ENCODE peak calls at places on chromosomes 5 and 9, in nine cellular contexts. M is esophagus squamous epithelium, G is testis, W is BJ, O is cardiac muscle cell, N is heart left ventricle, S is choroid plexus epithelial cell, E is heart right ventricle, I is psoas muscle. X is an unnamed sample.

GRCh38 chr5:180704362-180704761 is 35.5 kb downstream of the OR2Y1 start:
- DNase-seq in E (no peak), M (no peak), N (no peak), I (no peak), W (no peak), G (no peak), O (peak; percentile 2), S (peak; percentile 32), X (no peak)

GRCh38 chr9:34413229-34413852 is 36.6 kb upstream of the MYORG start:
- DNase-seq in N (peak; percentile 53), O (peak; percentile 67), W (no peak), G (peak; percentile 48), E (peak; percentile 40), S (peak; percentile 65), M (no peak), I (no peak), X (no peak)

GRCh38 chr9:81455826-81456225 is 233.5 kb downstream of the TLE1 start:
- DNase-seq in S (no peak), N (no peak), G (no peak), E (no peak), W (no peak), M (no peak), O (no peak), I (no peak), X (no peak)

GRCh38 chr5:68217476-68217984 is 2.0 kb downstream of the PIK3R1 start:
- DNase-seq in S (peak; percentile 38), O (peak; percentile 33), W (no peak), I (no peak), G (peak; percentile 23), M (no peak), E (no peak), N (no peak), X (no peak)

GRCh38 chr9:88782931-88783451 is 208.3 kb upstream of the S1PR3 start:
- DNase-seq in G (no peak), E (no peak), M (no peak), S (no peak), O (no peak), W (no peak), N (no peak), I (no peak), X (no peak)

GRCh38 chr9:76667521-76667957 is 96.7 kb upstream of the PCA3 start:
- DNase-seq in E (no peak), O (peak; percentile 81), M (no peak), I (no peak), N (no peak), S (peak; percentile 69), W (no peak), G (no peak), X (no peak)

GRCh38 chr9:71929223-71929622 is 17.8 kb downstream of the C9orf85 start:
- DNase-seq in O (no peak), I (no peak), W (no peak), N (no peak), M (no peak), E (no peak), G (no peak), S (peak; percentile 25), X (no peak)

GRCh38 chr5:132013711-132014110 is 2.3 kb upstream of the ACSL6 start:
- DNase-seq in E (no peak), M (no peak), S (no peak), O (no peak), W (no peak), I (no peak), N (no peak), G (no peak), X (no peak)

GRCh38 chr5:45578270-45578669 is 117.9 kb downstream of the HCN1 start:
- DNase-seq in N (no peak), O (no peak), M (no peak), E (no peak), I (no peak), G (no peak), W (no peak), S (no peak), X (no peak)

GRCh38 chr5:92687793-92688467 is 893.1 kb downstream of the NR2F1-AS1 start:
- DNase-seq in N (no peak), W (no peak), S (peak; percentile 96), I (no peak), G (no peak), O (peak; percentile 73), M (no peak), E (no peak), X (no peak)

GRCh38 chr5:174528821-174529544 is 195.4 kb upstream of the MSX2 start:
- DNase-seq in S (no peak), E (no peak), N (no peak), W (no peak), I (no peak), M (no peak), G (no peak), O (no peak), X (no peak)

GRCh38 chr9:4983541-4984165 is 1.4 kb upstream of the JAK2 start:
- DNase-seq in I (no peak), N (no peak), G (no peak), S (no peak), O (no peak), M (no peak), E (no peak), W (no peak), X (no peak)

GRCh38 chr5:61809651-61810050 is 477.6 kb downstream of the ZSWIM6 start:
- DNase-seq in O (no peak), N (no peak), M (no peak), G (no peak), I (no peak), W (no peak), E (no peak), S (no peak), X (no peak)

GRCh38 chr9:135448570-135449180 is 30.9 kb upstream of the PPP1R26 start:
- DNase-seq in I (no peak), N (no peak), E (no peak), M (no peak), O (peak; percentile 33), S (no peak), G (no peak), W (no peak), X (no peak)

GRCh38 chr9:63817622-63818518 is 1467.1 kb downstream of the FOXD4L5 start:
- DNase-seq in M (no peak), O (peak; percentile 13), E (peak; percentile 31), W (no peak), S (peak; percentile 22), I (peak; percentile 75), N (peak; percentile 52), G (peak; percentile 48), X (no peak)

GRCh38 chr9:63816742-63817621 is 1468.0 kb downstream of the FOXD4L5 start:
- DNase-seq in E (peak; percentile 80), W (peak; percentile 32), N (peak; percentile 79), I (peak; percentile 84), O (peak; percentile 92), S (peak; percentile 91), G (peak; percentile 92), M (no peak), X (peak; percentile 13)
- H3K4me3 ChIP-seq in E (peak overlapping the region; percentile 14), W (peak overlapping the region; percentile 38), N (peak overlapping the region; percentile 21), I (peak overlapping the region; percentile 22), O (no peak overlapping the region), S (peak overlapping the region; percentile 60), G (no peak overlapping the region), M (peak overlapping the region; percentile 59), X (peak overlapping the region; percentile 50)

GRCh38 chr5:59218424-59219045 is 635.7 kb downstream of the RAB3C start:
- DNase-seq in S (peak; percentile 36), O (peak; percentile 30), N (no peak), W (no peak), G (no peak), I (no peak), E (no peak), M (no peak), X (no peak)
- TF ChIP-seq CTCF in S (peak; percentile 43), O (peak; percentile 33), N (peak; percentile 60), W (no peak), G (peak; percentile 49), I (peak; percentile 56), E (peak; percentile 54), M (no peak), X (no peak)

GRCh38 chr9:93184439-93185221 is 691 bp downstream of the WNK2 start:
- DNase-seq in S (no peak), G (peak; percentile 33), N (no peak), W (no peak), M (no peak), O (no peak), I (no peak), E (no peak), X (no peak)
- H3K4me3 ChIP-seq in S (no peak overlapping the region), G (peak overlapping the region; percentile 49), N (peak overlapping the region; percentile 75), W (no peak overlapping the region), M (peak overlapping the region; percentile 59), O (peak overlapping the region; percentile 51), I (peak overlapping the region; percentile 77), E (peak overlapping the region; percentile 55), X (no peak overlapping the region)

DNA sequence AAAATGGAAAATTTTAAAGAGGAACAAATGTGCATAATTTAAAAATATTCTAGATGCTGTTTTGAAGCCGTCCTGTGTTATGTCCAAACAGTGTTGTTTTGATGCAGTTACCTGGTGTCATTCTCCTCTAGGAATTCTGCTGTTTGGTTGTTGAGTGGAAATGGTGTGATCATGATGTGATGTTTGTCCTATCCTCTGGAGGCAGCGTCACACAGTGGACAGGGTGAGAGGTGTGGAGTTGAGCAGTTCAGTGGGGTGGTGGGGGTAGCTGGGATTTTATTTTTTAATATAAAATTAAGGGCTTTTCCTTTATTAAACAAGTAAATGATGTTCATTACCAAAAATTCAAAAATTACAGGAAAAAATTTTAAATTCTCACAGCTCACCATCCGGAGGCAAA is 31.2 kb downstream of the PRDM6 start:
- DNase-seq in I (no peak), N (no peak), G (no peak), O (peak; percentile 25), W (no peak), S (peak; percentile 14), E (no peak), M (no peak), X (no peak)
- TF ChIP-seq CTCF in I (no peak), N (no peak), G (no peak), O (peak; percentile 19), W (peak; percentile 34), S (peak; percentile 32), E (no peak), M (peak; percentile 4), X (peak; percentile 56)

DNA sequence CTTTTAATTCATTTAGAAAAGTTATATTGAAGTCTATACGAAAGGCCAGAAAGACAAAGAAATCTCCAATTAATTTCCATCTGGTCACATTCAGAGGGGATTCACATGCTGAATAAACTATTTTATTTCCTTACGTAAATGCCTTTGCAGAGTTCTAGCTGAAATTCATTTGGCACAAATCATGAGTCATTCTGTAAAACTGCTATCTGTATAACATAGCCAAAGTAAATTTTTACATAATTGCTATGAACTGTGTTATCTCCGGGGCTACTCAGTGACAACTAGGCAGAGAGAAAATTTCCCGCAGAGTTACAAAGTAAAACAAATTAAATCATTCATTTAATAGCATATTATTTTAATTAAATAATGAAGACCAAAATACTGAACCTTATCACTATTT is 463.2 kb upstream of the ADAMTS16 start:
- DNase-seq in O (no peak), M (no peak), W (no peak), I (no peak), S (peak; percentile 4), G (no peak), E (no peak), N (no peak), X (no peak)
- H3K4me3 ChIP-seq in O (no peak overlapping the region), M (no peak overlapping the region), W (no peak overlapping the region), I (no peak overlapping the region), S (no peak overlapping the region), G (no peak overlapping the region), E (no peak overlapping the region), N (no peak overlapping the region), X (no peak overlapping the region)

GRCh38 chr9:108057421-108058136 is 568.0 kb upstream of the KLF4 start:
- DNase-seq in E (no peak), I (no peak), O (peak; percentile 97), W (peak; percentile 89), N (no peak), G (no peak), S (peak; percentile 98), M (no peak), X (peak; percentile 46)
- TF ChIP-seq CTCF in E (no peak), I (no peak), O (no peak), W (no peak), N (no peak), G (no peak), S (no peak), M (no peak), X (no peak)

X was measured in epithelial cell of proximal tubule.